ENCODE peak calls at places on chromosomes 11 and 22, in eight cellular contexts. A is HepG2, B is uterus, X is heart left ventricle, O is right lobe of liver, P is esophagus squamous epithelium, C is prostate gland, D is Peyer's patch. J is an unnamed sample.

GRCh38 chr22:41512421-41513194 is 31.7 kb downstream of the POLR3H start:
- DNase-seq in A (peak), B (peak), X (no peak), O (no peak), P (no peak), C (peak), D (no peak), J (peak)

GRCh38 chr11:72629266-72629665 is 45.0 kb downstream of the PDE2A start:
- DNase-seq in A (no peak), B (no peak), X (peak), O (no peak), P (no peak), C (peak), D (peak), J (no peak)

GRCh38 chr22:37011472-37011871 is 7.8 kb downstream of the TST start:
- DNase-seq in A (no peak), B (no peak), X (no peak), O (no peak), P (no peak), C (no peak), D (no peak), J (peak)

GRCh38 chr11:34501962-34502361 is 11.6 kb downstream of the ELF5 start:
- DNase-seq in A (no peak), B (no peak), X (no peak), O (no peak), P (no peak), C (no peak), D (no peak), J (no peak)

GRCh38 chr11:95301497-95301896 is 70.5 kb upstream of the SESN3 start:
- DNase-seq in A (no peak), B (peak), X (no peak), O (no peak), P (no peak), C (no peak), D (no peak), J (no peak)

GRCh38 chr22:41052661-41053490 is 39.5 kb upstream of the EP300 start:
- DNase-seq in A (peak), B (no peak), X (no peak), O (no peak), P (no peak), C (no peak), D (no peak), J (no peak)

GRCh38 chr11:34174411-34175041 is 69.1 kb downstream of the NAT10 start:
- DNase-seq in A (peak), B (peak), X (peak), O (peak), P (no peak), C (peak), D (peak), J (peak)

GRCh38 chr11:11476499-11476898 is 123.4 kb upstream of the CSNK2A3 start:
- DNase-seq in A (no peak), B (no peak), X (no peak), O (no peak), P (no peak), C (no peak), D (no peak), J (no peak)

GRCh38 chr11:28338371-28338770 is 230.2 kb downstream of the METTL15 start:
- DNase-seq in A (no peak), B (no peak), X (no peak), O (no peak), P (no peak), C (no peak), D (no peak), J (no peak)

GRCh38 chr22:47994045-47994444 is 1231.6 kb downstream of the TBC1D22A start:
- DNase-seq in A (no peak), B (no peak), X (no peak), O (no peak), P (no peak), C (no peak), D (no peak), J (no peak)

GRCh38 chr11:66720223-66720898 is 8.7 kb downstream of the SPTBN2 start:
- DNase-seq in A (peak), B (no peak), X (no peak), O (no peak), P (no peak), C (peak), D (peak), J (no peak)

GRCh38 chr11:63882555-63883242 is 34.3 kb downstream of the RCOR2 start:
- DNase-seq in A (no peak), B (no peak), X (peak), O (no peak), P (no peak), C (no peak), D (no peak), J (peak)

GRCh38 chr11:119389611-119390254 is 8.2 kb upstream of the USP2 start:
- DNase-seq in A (no peak), B (no peak), X (no peak), O (no peak), P (no peak), C (no peak), D (no peak), J (peak)

GRCh38 chr22:43110444-43110926 is at the start of gene BIK:
- DNase-seq in A (peak), B (peak), X (no peak), O (peak), P (no peak), C (peak), D (peak), J (peak)

GRCh38 chr11:31805037-31805628 is 6.0 kb downstream of the PAX6 start:
- DNase-seq in A (no peak), B (no peak), X (no peak), O (peak), P (no peak), C (no peak), D (no peak), J (peak)

GRCh38 chr11:94948070-94948617 is 25.2 kb downstream of the CWC15 start:
- DNase-seq in A (no peak), B (no peak), X (no peak), O (no peak), P (no peak), C (no peak), D (no peak), J (no peak)

GRCh38 chr11:44957051-44957515 is 6.4 kb upstream of the TP53I11 start:
- DNase-seq in A (no peak), B (no peak), X (no peak), O (peak), P (no peak), C (no peak), D (no peak), J (no peak)

GRCh38 chr11:39965701-39966100 is 1493.8 kb downstream of the LRRC4C start:
- DNase-seq in A (no peak), B (no peak), X (no peak), O (no peak), P (no peak), C (no peak), D (no peak), J (no peak)

GRCh38 chr11:87394924-87395323 is 357.2 kb downstream of the TMEM135 start:
- DNase-seq in A (no peak), B (no peak), X (no peak), O (no peak), P (no peak), C (no peak), D (no peak), J (no peak)

GRCh38 chr11:106378513-106379179 is 301.2 kb downstream of the AASDHPPT start:
- DNase-seq in A (no peak), B (no peak), X (no peak), O (no peak), P (no peak), C (no peak), D (no peak), J (no peak)

GRCh38 chr22:31754813-31755212 is 994 bp downstream of the DEPDC5 start:
- DNase-seq in A (peak), B (no peak), X (no peak), O (no peak), P (no peak), C (no peak), D (no peak), J (peak)

GRCh38 chr11:47330002-47330911 is 22.2 kb downstream of the MYBPC3 start:
- DNase-seq in A (no peak), B (no peak), X (peak), O (no peak), P (no peak), C (no peak), D (no peak), J (no peak)

GRCh38 chr11:7167976-7168740 is 79.4 kb downstream of the RBMXL2 start:
- DNase-seq in A (no peak), B (no peak), X (no peak), O (no peak), P (no peak), C (no peak), D (no peak), J (no peak)

GRCh38 chr11:65008016-65008415 is 5.9 kb upstream of the ARL2 start:
- DNase-seq in A (no peak), B (no peak), X (no peak), O (no peak), P (no peak), C (no peak), D (no peak), J (no peak)

GRCh38 chr11:123218451-123218850 is 23.4 kb upstream of the CLMP start:
- DNase-seq in A (no peak), B (no peak), X (no peak), O (no peak), P (no peak), C (no peak), D (no peak), J (no peak)

GRCh38 chr22:32723632-32724031 is 77.9 kb upstream of the TIMP3 start:
- DNase-seq in A (no peak), B (peak), X (peak), O (peak), P (no peak), C (peak), D (peak), J (peak)

GRCh38 chr11:44403176-44403575 is 93.2 kb upstream of the ALX4 start:
- DNase-seq in A (no peak), B (no peak), X (no peak), O (no peak), P (no peak), C (no peak), D (no peak), J (no peak)

GRCh38 chr11:118649941-118650340 is 29.5 kb downstream of the TREH start:
- DNase-seq in A (peak), B (no peak), X (no peak), O (no peak), P (no peak), C (no peak), D (peak), J (no peak)

GRCh38 chr11:108693852-108694251 is 29.0 kb downstream of the DDX10 start:
- DNase-seq in A (no peak), B (no peak), X (no peak), O (no peak), P (no peak), C (no peak), D (no peak), J (no peak)

GRCh38 chr11:131204984-131205383 is 165.4 kb upstream of the NTM start:
- DNase-seq in A (no peak), B (no peak), X (no peak), O (no peak), P (no peak), C (no peak), D (no peak), J (no peak)

GRCh38 chr22:46612904-46613605 is 7.1 kb upstream of the GRAMD4 start:
- DNase-seq in A (peak), B (no peak), X (no peak), O (no peak), P (no peak), C (no peak), D (peak), J (peak)

GRCh38 chr22:46951326-46951725 is 188.9 kb downstream of the TBC1D22A start:
- DNase-seq in A (no peak), B (no peak), X (no peak), O (no peak), P (no peak), C (no peak), D (no peak), J (no peak)

GRCh38 chr11:30424851-30425250 is 101.9 kb downstream of the ARL14EP start:
- DNase-seq in A (no peak), B (no peak), X (no peak), O (no peak), P (no peak), C (no peak), D (no peak), J (no peak)

GRCh38 chr11:134555510-134555909 is 143.5 kb upstream of the B3GAT1 start:
- DNase-seq in A (no peak), B (no peak), X (no peak), O (no peak), P (no peak), C (no peak), D (no peak), J (no peak)

GRCh38 chr11:134556186-134556585 is 144.1 kb upstream of the B3GAT1 start:
- DNase-seq in A (no peak), B (no peak), X (no peak), O (no peak), P (no peak), C (no peak), D (no peak), J (no peak)

GRCh38 chr11:134554861-134555260 is 142.8 kb upstream of the B3GAT1 start:
- DNase-seq in A (no peak), B (no peak), X (no peak), O (no peak), P (no peak), C (no peak), D (no peak), J (no peak)

GRCh38 chr11:134554106-134554505 is 142.1 kb upstream of the B3GAT1 start:
- DNase-seq in A (no peak), B (no peak), X (no peak), O (peak), P (no peak), C (no peak), D (no peak), J (no peak)

DNA sequence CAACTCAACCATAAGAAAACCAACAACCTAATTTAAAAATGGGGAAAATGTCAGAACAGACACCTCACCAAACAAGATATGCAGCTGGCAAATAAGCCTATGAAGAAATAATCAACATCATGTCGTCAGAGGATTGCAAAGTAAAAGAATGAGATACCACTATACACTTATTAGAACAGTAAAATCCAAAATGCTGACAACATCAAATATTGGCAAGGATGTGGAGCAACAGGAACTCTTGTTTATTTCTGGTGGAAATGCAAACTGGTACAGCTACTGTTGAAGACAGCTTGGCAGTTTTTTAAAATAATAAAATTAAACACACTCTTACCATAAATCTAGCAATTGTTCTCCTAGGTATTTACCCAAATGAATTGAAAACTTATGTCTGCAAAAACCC is 140.7 kb upstream of the B3GAT1 start:
- DNase-seq in A (no peak), B (no peak), X (no peak), O (no peak), P (no peak), C (no peak), D (no peak), J (no peak)
- TF ChIP-seq POLR2A in A (no peak), B (no peak), X (no peak), O (no peak), P (no peak), C (no peak), D (no peak), J (no peak)

DNA sequence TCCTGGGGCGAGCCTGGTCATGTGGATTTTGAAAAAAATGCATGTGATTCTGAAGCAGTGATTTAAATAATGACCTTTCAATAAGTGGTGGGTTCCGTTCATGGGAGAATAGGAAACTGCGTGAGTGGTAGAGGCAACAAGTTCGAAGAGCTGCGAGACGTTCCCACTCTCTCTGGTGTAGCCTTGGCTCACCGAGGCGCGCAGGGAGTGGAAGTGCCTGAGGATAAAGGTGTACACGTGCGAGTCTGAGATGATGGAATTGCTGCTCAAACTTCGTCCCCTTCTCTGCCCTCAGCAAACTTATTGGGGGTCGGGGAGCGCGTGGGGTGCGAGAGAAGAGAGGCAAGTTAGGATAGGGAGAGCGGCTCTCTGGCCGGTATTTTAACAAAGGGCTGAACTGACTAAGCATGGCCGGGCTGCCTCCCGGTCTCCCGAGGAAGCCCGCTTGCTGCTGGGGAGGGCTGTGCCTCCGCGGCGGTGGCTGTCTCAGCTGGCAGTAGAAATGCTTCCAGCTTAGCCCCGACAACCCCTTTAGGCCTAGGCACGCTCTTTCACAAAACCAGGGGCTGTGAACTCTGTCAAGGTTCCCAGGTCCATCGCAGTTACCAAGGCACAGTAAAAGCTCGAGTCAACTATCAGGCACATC is 870 bp upstream of the STT3A start:
- DNase-seq in A (peak), B (peak), X (peak), O (peak), P (no peak), C (peak), D (peak), J (peak)
- TF ChIP-seq POLR2A in A (no peak), B (no peak), X (no peak), O (no peak), P (no peak), C (no peak), D (no peak), J (no peak)

GRCh38 chr22:49349841-49350381 is 477.8 kb downstream of the BRD1 start:
- DNase-seq in A (no peak), B (peak), X (no peak), O (no peak), P (no peak), C (no peak), D (peak), J (no peak)

GRCh38 chr22:49348631-49349030 is 479.0 kb downstream of the BRD1 start:
- DNase-seq in A (no peak), B (no peak), X (no peak), O (no peak), P (no peak), C (no peak), D (peak), J (no peak)

GRCh38 chr22:49350441-49351121 is 477.1 kb downstream of the BRD1 start:
- DNase-seq in A (no peak), B (no peak), X (no peak), O (no peak), P (no peak), C (no peak), D (peak), J (no peak)

GRCh38 chr22:49347376-49347775 is 480.3 kb downstream of the BRD1 start:
- DNase-seq in A (no peak), B (no peak), X (no peak), O (no peak), P (no peak), C (no peak), D (peak), J (no peak)

DNA sequence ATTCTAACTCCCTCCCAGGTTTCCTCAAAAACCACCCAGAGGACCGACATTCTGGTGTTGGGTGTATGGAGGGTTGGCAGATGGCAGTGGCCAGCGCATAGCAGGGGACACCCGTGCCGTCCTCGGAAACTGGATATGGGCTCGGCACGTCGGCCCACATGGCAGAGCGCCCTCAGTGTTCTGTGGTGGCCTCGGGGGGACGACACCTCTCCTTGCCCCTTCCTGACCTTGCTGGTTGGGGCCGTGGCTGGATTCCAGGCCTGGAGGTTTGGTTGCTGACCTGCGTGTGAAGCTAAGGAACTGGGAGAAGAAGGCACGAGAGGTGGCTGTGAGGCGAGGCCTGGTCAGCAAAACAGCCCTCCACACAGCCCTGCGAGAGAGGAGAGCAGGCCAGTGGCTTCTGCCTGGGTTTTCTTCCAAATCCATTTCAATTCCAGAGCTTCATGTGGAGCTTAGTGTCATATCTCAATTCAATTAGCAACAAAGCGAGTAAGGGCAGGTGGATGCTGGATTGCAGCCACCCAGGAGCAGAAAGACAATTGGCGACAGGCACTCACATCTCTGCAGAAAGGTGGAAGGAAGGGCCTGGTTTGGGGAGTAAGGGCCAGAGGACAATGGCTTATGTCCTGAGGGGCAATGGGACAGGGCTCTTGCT is 478.4 kb downstream of the BRD1 start:
- DNase-seq in A (no peak), B (no peak), X (no peak), O (no peak), P (no peak), C (no peak), D (peak), J (no peak)
- TF ChIP-seq POLR2A in A (no peak), B (no peak), X (no peak), O (no peak), P (no peak), C (no peak), D (no peak), J (no peak)

DNA sequence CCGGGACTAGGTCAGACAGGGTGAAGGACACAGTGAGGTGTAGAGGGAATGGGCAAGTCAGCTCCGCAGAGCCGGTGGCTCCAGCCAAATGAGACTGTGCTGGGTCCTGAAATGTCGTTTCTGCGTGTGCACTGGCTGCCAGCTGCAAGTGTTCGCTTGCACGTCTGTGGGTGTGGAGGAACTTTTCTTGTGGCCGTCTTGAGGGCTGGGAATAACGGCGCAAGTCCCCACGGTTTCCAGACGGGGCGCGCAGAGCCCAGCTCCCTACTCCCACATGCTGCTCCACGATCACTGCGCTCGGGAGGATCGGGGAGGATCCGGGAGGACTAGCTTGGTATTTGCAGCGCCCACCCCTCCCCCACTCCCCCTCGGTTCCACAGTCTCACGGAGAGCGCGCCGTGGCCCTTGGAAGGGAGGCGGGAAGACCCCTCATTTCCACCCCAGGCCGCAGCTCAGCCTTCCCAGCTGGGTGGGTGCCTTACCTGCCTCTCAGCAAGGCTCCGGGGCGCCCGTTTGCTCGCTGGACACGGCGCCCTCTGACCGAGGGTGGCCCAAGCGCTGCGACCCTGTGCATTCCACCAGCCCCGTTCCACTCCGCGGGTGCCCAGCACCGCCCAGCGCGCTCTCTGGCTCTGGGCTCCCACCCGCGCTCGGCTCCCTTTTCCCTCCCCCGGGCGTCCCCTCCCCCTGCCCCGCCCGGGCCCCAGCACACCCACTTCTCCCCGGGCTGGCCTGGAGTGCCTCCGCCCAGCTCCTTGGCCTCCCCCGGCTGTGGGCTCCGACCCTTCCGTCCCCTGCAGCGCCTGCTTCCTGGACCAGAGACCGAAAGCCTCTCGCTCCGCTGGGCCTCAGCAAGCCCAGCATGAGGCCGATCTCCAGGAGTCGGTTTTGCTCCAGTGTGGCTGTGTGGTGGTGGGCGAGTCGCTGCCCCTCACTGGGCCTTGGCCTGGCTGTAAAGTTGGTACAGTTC is at the start of gene KCNE3:
- DNase-seq in A (no peak), B (peak), X (peak), O (peak), P (no peak), C (no peak), D (peak), J (peak)
- TF ChIP-seq POLR2A in A (no peak), B (no peak), X (peak), O (no peak), P (peak), C (no peak), D (peak), J (peak)

J was measured in erythroblast.